ENCODE peak calls at places on chromosome 16, in six cellular contexts. Z, I, G, H, F and R are unnamed samples.

GRCh38 chr16:4762205-4762604 is 4.8 kb downstream of the ZNF500 start:
- DNase-seq in G (no peak), H (no peak), F (no peak), I (no peak), Z (no peak), R (no peak)

GRCh38 chr16:66605177-66605999 is 884 bp downstream of the CMTM3 start:
- DNase-seq in I (peak; percentile 73), F (no peak), H (no peak), Z (peak; percentile 73), G (no peak), R (peak; percentile 36)

GRCh38 chr16:69108069-69108904 is 2.8 kb downstream of the HAS3 start:
- DNase-seq in G (no peak), I (no peak), H (no peak), Z (peak; percentile 75), F (no peak), R (no peak)

GRCh38 chr16:70627696-70628095 is 18.7 kb upstream of the IL34 start:
- DNase-seq in G (no peak), I (no peak), F (no peak), H (no peak), Z (no peak), R (no peak)

GRCh38 chr16:23079683-23080221 is 69.5 kb downstream of the USP31 start:
- DNase-seq in F (no peak), G (no peak), I (no peak), Z (no peak), H (peak; percentile 83), R (no peak)

GRCh38 chr16:67530013-67530939 is 1.6 kb downstream of the RIPOR1 start:
- DNase-seq in I (peak; percentile 86), F (peak; percentile 23), G (peak; percentile 62), H (no peak), Z (peak; percentile 54), R (peak; percentile 73)

GRCh38 chr16:79372504-79373184 is 227.9 kb downstream of the MAF start:
- DNase-seq in F (no peak), Z (no peak), H (peak; percentile 89), I (no peak), G (no peak), R (peak; percentile 64)

GRCh38 chr16:8936421-8936820 is 27.3 kb downstream of the USP7 start:
- DNase-seq in I (no peak), Z (peak; percentile 87), G (no peak), H (peak; percentile 82), F (no peak), R (no peak)

GRCh38 chr16:79571753-79572544 is 28.6 kb downstream of the MAF start:
- DNase-seq in I (no peak), F (no peak), H (no peak), Z (peak; percentile 15), G (no peak), R (no peak)

GRCh38 chr16:5870886-5871715 is 773.5 kb upstream of the EEF2KMT start:
- DNase-seq in H (no peak), Z (no peak), F (no peak), I (no peak), G (no peak), R (no peak)

GRCh38 chr16:86424968-86425367 is 85.4 kb upstream of the FOXF1 start:
- DNase-seq in F (no peak), I (no peak), G (no peak), Z (no peak), H (no peak), R (no peak)

GRCh38 chr16:15996432-15997109 is 47.2 kb downstream of the ABCC1 start:
- DNase-seq in I (peak; percentile 31), Z (no peak), F (peak; percentile 70), G (no peak), H (peak; percentile 54), R (peak; percentile 83)

GRCh38 chr16:64236351-64236750 is 885.5 kb downstream of the CDH11 start:
- DNase-seq in I (no peak), Z (no peak), F (no peak), H (no peak), G (no peak), R (no peak)

GRCh38 chr16:18797746-18798145 is 3.6 kb downstream of the ARL6IP1 start:
- DNase-seq in F (no peak), G (no peak), I (no peak), H (no peak), Z (no peak), R (no peak)

GRCh38 chr16:11792404-11793260 is 4.4 kb downstream of the ZC3H7A start:
- DNase-seq in G (no peak), I (no peak), H (no peak), Z (no peak), F (no peak), R (no peak)

GRCh38 chr16:367333-367903 is 2.9 kb downstream of the MRPL28 start:
- DNase-seq in I (no peak), F (no peak), Z (no peak), G (no peak), H (no peak), R (no peak)

GRCh38 chr16:71499775-71500364 is 10.7 kb upstream of the ZNF19 start:
- DNase-seq in I (peak; percentile 26), F (no peak), Z (peak; percentile 79), G (no peak), H (peak; percentile 59), R (peak; percentile 61)

GRCh38 chr16:13873835-13874438 is 46.0 kb upstream of the ERCC4 start:
- DNase-seq in F (no peak), Z (peak; percentile 80), G (no peak), H (peak; percentile 25), I (no peak), R (peak; percentile 12)

GRCh38 chr16:674968-675883 is at the start of gene RHBDL1:
- DNase-seq in H (no peak), Z (peak; percentile 80), G (no peak), I (no peak), F (no peak), R (peak; percentile 29)

GRCh38 chr16:66705790-66706505 is 9.4 kb upstream of the CMTM4 start:
- DNase-seq in G (peak; percentile 25), F (no peak), Z (no peak), H (no peak), I (peak; percentile 84), R (peak; percentile 49)

GRCh38 chr16:29678691-29679267 is at the start of gene QPRT:
- DNase-seq in G (no peak), Z (peak; percentile 95), I (peak; percentile 54), F (no peak), H (no peak), R (peak; percentile 13)

GRCh38 chr16:50284131-50284911 is 18.0 kb downstream of the ADCY7 start:
- DNase-seq in F (no peak), Z (no peak), H (no peak), I (no peak), G (no peak), R (no peak)

GRCh38 chr16:79838860-79839259 is 238.3 kb upstream of the MAF start:
- DNase-seq in G (no peak), Z (no peak), F (no peak), H (no peak), I (no peak), R (peak; percentile 30)

GRCh38 chr16:48014349-48015135 is 141.3 kb downstream of the ABCC12 start:
- DNase-seq in F (no peak), Z (peak; percentile 43), H (peak; percentile 99), I (no peak), G (no peak), R (no peak)

GRCh38 chr16:27920391-27920891 is 143.1 kb downstream of the GSG1L start:
- DNase-seq in F (no peak), H (peak; percentile 50), I (no peak), Z (peak; percentile 86), G (no peak), R (no peak)

GRCh38 chr16:74623214-74623842 is 16.4 kb upstream of the GLG1 start:
- DNase-seq in G (no peak), I (no peak), H (peak; percentile 60), Z (peak; percentile 71), F (no peak), R (peak; percentile 62)

GRCh38 chr16:66604376-66605176 is at the start of gene CMTM3:
- DNase-seq in F (no peak), Z (peak; percentile 84), I (peak; percentile 63), G (no peak), H (no peak), R (peak; percentile 49)

GRCh38 chr16:4608704-4608980 is 6.0 kb downstream of the UBALD1 start:
- DNase-seq in Z (no peak), G (no peak), H (no peak), F (no peak), I (no peak), R (no peak)

GRCh38 chr16:73014768-73015167 is 33.2 kb downstream of the ZFHX3 start:
- DNase-seq in H (no peak), G (no peak), I (no peak), F (no peak), Z (no peak), R (no peak)

GRCh38 chr16:15610369-15610871 is 32.5 kb downstream of the MARF1 start:
- DNase-seq in Z (no peak), I (no peak), G (no peak), H (peak; percentile 7), F (no peak), R (peak; percentile 26)

GRCh38 chr16:88326611-88327485 is 55.9 kb upstream of the ZNF469 start:
- DNase-seq in F (no peak), I (no peak), G (no peak), Z (no peak), H (no peak), R (no peak)

GRCh38 chr16:51146256-51146924 is 4.7 kb downstream of the SALL1 start:
- DNase-seq in I (no peak), F (no peak), G (no peak), H (peak; percentile 2), Z (no peak), R (peak; percentile 56)

GRCh38 chr16:56888806-56889205 is 23.8 kb downstream of the SLC12A3 start:
- DNase-seq in F (no peak), I (no peak), G (no peak), Z (no peak), H (no peak), R (no peak)
- H3K4me3 ChIP-seq in F (no peak overlapping the region), I (no peak overlapping the region), G (no peak overlapping the region), Z (no peak overlapping the region), H (no peak overlapping the region), R (no peak overlapping the region)

GRCh38 chr16:62254847-62255246 is 218.6 kb upstream of the CDH8 start:
- DNase-seq in H (peak; percentile 53), F (no peak), I (no peak), Z (no peak), G (no peak), R (no peak)

GRCh38 chr16:62261760-62262159 is 225.5 kb upstream of the CDH8 start:
- DNase-seq in F (no peak), G (no peak), H (no peak), I (no peak), Z (no peak), R (no peak)

GRCh38 chr16:62253926-62254325 is 217.7 kb upstream of the CDH8 start:
- DNase-seq in H (peak; percentile 86), Z (no peak), F (no peak), I (no peak), G (no peak), R (no peak)

GRCh38 chr16:62256406-62256805 is 220.2 kb upstream of the CDH8 start:
- DNase-seq in G (no peak), H (peak; percentile 46), F (no peak), I (no peak), Z (peak; percentile 67), R (no peak)
- TF ChIP-seq CTCF in G (no peak), H (peak; percentile 37), F (peak; percentile 21), I (no peak), Z (peak; percentile 66), R (no peak)

GRCh38 chr16:46961373-46962353 is 11.8 kb downstream of the DNAJA2 start:
- DNase-seq in I (no peak), G (no peak), Z (no peak), F (no peak), H (no peak), R (peak; percentile 62)
- H3K4me3 ChIP-seq in I (no peak overlapping the region), G (no peak overlapping the region), Z (no peak overlapping the region), F (no peak overlapping the region), H (no peak overlapping the region), R (no peak overlapping the region)

GRCh38 chr16:17053536-17054160 is 417.1 kb downstream of the XYLT1 start:
- DNase-seq in G (no peak), F (no peak), H (no peak), Z (peak; percentile 46), I (no peak), R (no peak)
- TF ChIP-seq CTCF in G (no peak), F (no peak), H (no peak), Z (peak; percentile 51), I (no peak), R (no peak)